ENCODE peak calls at places on chromosomes 6 and 20, in five cellular contexts. K is GM12878, S is HepG2, R is H1, H is K562. B is an unnamed sample.

GRCh38 chr6:103783344-103783743 is 1076.4 kb downstream of the HACE1 start:
- DNase-seq in K (no peak), R (no peak), H (no peak), S (no peak), B (no peak)

GRCh38 chr20:55004044-55004443 is 528.7 kb downstream of the DOK5 start:
- DNase-seq in K (no peak), R (no peak), H (no peak), S (no peak), B (no peak)

GRCh38 chr6:34697544-34697836 is 923 bp upstream of the ILRUN start:
- DNase-seq in R (no peak), K (no peak), S (no peak), H (peak), B (no peak)

GRCh38 chr6:134173936-134174789 is 121.7 kb upstream of the SLC2A12 start:
- DNase-seq in S (peak), R (peak), H (peak), K (peak), B (peak)

GRCh38 chr6:157823523-157824370 is 701 bp downstream of the SNX9 start:
- DNase-seq in R (peak), H (peak), S (peak), K (peak), B (peak)

GRCh38 chr20:40942775-40943174 is 85.8 kb upstream of the TOP1 start:
- DNase-seq in H (no peak), R (no peak), S (no peak), K (no peak), B (no peak)

GRCh38 chr6:37657117-37657886 is 40.4 kb downstream of the MDGA1 start:
- DNase-seq in S (no peak), H (no peak), K (no peak), R (no peak), B (peak)

GRCh38 chr6:130365166-130366010 is 429 bp upstream of the TMEM200A start:
- DNase-seq in K (no peak), H (peak), R (peak), S (peak), B (peak)

GRCh38 chr6:100664274-100665040 is 199.7 kb upstream of the SIM1 start:
- DNase-seq in R (no peak), K (no peak), H (peak), S (no peak), B (no peak)

GRCh38 chr6:11083491-11083890 is 10.1 kb upstream of the SMIM13 start:
- DNase-seq in S (no peak), K (no peak), H (no peak), R (no peak), B (no peak)

GRCh38 chr6:10579803-10580202 is 58.7 kb downstream of the GCNT2 start:
- DNase-seq in S (no peak), K (no peak), H (no peak), R (no peak), B (no peak)

GRCh38 chr6:56902551-56903464 is 52.1 kb upstream of the BEND6 start:
- DNase-seq in S (peak), H (peak), R (no peak), K (no peak), B (no peak)

GRCh38 chr20:35283441-35284266 is 918 bp downstream of the EIF6 start:
- DNase-seq in H (peak), K (no peak), R (no peak), S (no peak), B (no peak)

GRCh38 chr6:131258816-131259476 is 123.7 kb downstream of the AKAP7 start:
- DNase-seq in K (no peak), R (no peak), S (no peak), H (no peak), B (peak)

GRCh38 chr20:2387180-2387577 is 6.5 kb downstream of the TGM6 start:
- DNase-seq in K (peak), R (peak), H (peak), S (peak), B (peak)

GRCh38 chr20:36663026-36663425 is 17.0 kb upstream of the SLA2 start:
- DNase-seq in H (no peak), S (no peak), K (no peak), R (no peak), B (no peak)

GRCh38 chr6:17987576-17988421 is at the start of gene KIF13A:
- DNase-seq in H (peak), K (no peak), S (peak), R (peak), B (no peak)

GRCh38 chr6:170164271-170164900 is 126.5 kb downstream of the DLL1 start:
- DNase-seq in H (no peak), S (no peak), K (no peak), R (no peak), B (no peak)

GRCh38 chr6:170205534-170206316 is 85.2 kb downstream of the DLL1 start:
- DNase-seq in S (no peak), K (no peak), R (no peak), H (no peak), B (no peak)

GRCh38 chr6:108650781-108651180 is 90.1 kb downstream of the FOXO3 start:
- DNase-seq in H (no peak), S (no peak), R (no peak), K (no peak), B (no peak)

GRCh38 chr6:4522453-4522852 is 253.8 kb upstream of the CDYL start:
- DNase-seq in R (no peak), H (no peak), S (no peak), K (no peak), B (no peak)

GRCh38 chr6:129936329-129937165 is 75.4 kb upstream of the TMEM244 start:
- DNase-seq in S (peak), K (peak), H (peak), R (no peak), B (peak)

GRCh38 chr6:125041740-125042459 is 79.7 kb downstream of the RNF217 start:
- DNase-seq in R (no peak), S (no peak), K (no peak), H (no peak), B (peak)

GRCh38 chr20:7893019-7893730 is 47.1 kb downstream of the HAO1 start:
- DNase-seq in K (no peak), H (no peak), S (no peak), R (no peak), B (no peak)

GRCh38 chr6:157669747-157670216 is 153.3 kb upstream of the SNX9 start:
- DNase-seq in S (peak), R (peak), H (no peak), K (no peak), B (no peak)

GRCh38 chr6:126337323-126337722 is 2.6 kb upstream of the CENPW start:
- DNase-seq in R (no peak), K (no peak), H (no peak), S (no peak), B (no peak)

GRCh38 chr6:21278078-21278790 is 315.3 kb upstream of the SOX4 start:
- DNase-seq in K (no peak), R (no peak), H (no peak), S (no peak), B (no peak)
- TF ChIP-seq RAD21 in K (no peak), R (no peak), H (no peak), S (no peak), B (no peak)

GRCh38 chr20:23270427-23270911 is 80.1 kb upstream of the NXT1 start:
- DNase-seq in K (no peak), H (no peak), R (no peak), S (peak), B (no peak)
- H3K4me3 ChIP-seq in K (no peak), H (no peak), R (no peak), S (no peak), B (no peak)

GRCh38 chr6:167678102-167679101 is 148.3 kb upstream of the AFDN start:
- DNase-seq in H (no peak), R (peak), S (peak), K (no peak), B (no peak)
- TF ChIP-seq EZH2 in H (no peak), R (no peak), S (no peak), K (no peak), B (no peak)

DNA sequence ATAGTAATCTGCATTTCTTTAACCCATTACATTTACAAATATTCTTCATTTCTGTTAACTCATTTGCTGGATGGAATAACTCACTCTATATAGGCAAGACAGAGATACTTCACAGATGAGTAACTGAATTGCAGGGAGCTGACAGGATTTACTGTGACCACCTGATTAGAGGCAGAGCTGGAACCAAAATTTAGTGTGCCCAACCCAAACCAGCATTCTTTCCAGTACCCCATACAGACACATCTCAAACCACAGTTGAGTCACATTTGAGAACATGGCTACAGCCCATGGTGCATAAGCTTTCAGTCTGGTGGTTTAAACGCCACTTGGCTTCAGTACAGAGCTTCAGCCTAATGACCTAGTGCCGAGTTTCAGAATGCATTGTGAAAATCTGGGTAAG is 138.4 kb upstream of the TENT5A start:
- DNase-seq in R (no peak), H (no peak), K (no peak), S (no peak), B (no peak)
- TF ChIP-seq RAD21 in R (no peak), H (no peak), K (no peak), S (no peak), B (no peak)

GRCh38 chr6:8065519-8065911 is 1.3 kb upstream of the BLOC1S5 start:
- DNase-seq in K (peak), R (no peak), S (no peak), H (no peak), B (no peak)
- H3K4me3 ChIP-seq in K (no peak), R (no peak), S (no peak), H (no peak), B (no peak)

GRCh38 chr6:30331981-30332380 is 5.3 kb downstream of the TRIM39 start:
- DNase-seq in S (no peak), H (no peak), K (no peak), R (no peak), B (no peak)

GRCh38 chr6:30329331-30329730 is 2.6 kb downstream of the TRIM39 start:
- DNase-seq in K (no peak), H (no peak), R (no peak), S (no peak), B (no peak)

DNA sequence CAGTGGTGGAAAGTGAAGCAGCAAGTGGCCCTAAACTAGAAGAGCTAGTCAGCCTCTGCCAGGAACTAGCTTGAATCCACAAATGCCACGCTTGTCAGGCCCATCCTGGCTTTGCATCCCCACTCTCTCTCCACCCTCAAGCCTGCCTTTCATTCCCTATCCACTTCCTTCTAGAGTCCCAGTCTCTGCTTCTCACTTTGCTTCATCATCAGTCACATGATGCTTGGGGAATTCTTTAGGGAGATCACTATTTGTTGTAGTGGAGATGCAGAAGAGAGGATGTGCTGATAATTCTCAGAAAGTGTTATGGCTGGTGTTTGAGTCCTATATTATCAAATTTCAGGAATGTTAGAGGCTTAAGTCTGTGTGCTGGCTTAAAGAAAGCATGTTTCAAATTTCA is 7.3 kb downstream of the TRIM39 start:
- DNase-seq in H (no peak), K (no peak), R (no peak), S (no peak), B (no peak)
- TF ChIP-seq EZH2 in H (no peak), K (no peak), R (no peak), S (no peak), B (no peak)

GRCh38 chr6:116955773-116956172 is 78.7 kb downstream of the RFX6 start:
- DNase-seq in S (no peak), K (no peak), H (no peak), R (no peak), B (no peak)

GRCh38 chr6:116954335-116954734 is 77.3 kb downstream of the RFX6 start:
- DNase-seq in K (no peak), H (no peak), R (no peak), S (no peak), B (no peak)

GRCh38 chr6:116949964-116950363 is 72.9 kb downstream of the RFX6 start:
- DNase-seq in R (no peak), H (no peak), S (no peak), K (no peak), B (no peak)

DNA sequence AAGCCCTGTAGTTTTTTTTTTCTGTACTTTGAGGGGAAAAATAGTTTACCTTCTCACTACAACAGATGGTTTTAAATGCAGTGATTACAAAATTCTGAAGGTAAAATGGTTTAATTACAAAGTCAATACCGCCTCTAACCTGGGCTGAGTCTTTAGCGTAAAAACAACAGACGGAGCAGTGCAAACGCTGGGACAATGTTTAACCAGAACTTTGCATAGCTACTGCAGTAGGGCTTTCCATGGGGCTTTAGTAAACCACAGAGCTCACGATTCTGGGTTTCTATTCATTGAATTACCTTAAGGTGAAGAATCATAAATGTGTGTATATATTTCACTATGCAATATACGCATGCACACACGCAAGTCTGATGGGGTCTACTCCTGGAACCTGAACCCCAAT is 77.9 kb downstream of the RFX6 start:
- DNase-seq in K (no peak), R (no peak), H (no peak), S (peak), B (no peak)
- TF ChIP-seq RAD21 in K (no peak), R (no peak), H (no peak), S (no peak), B (no peak)

GRCh38 chr20:33609504-33609903 is 52.6 kb upstream of the C20orf144 start:
- DNase-seq in R (no peak), H (no peak), S (no peak), K (no peak), B (no peak)
- H3K4me3 ChIP-seq in R (no peak), H (no peak), S (no peak), K (no peak), B (no peak)

B was measured in HCT116.